ENCODE peak calls at places on chromosomes 12 and 14, in four cellular contexts. One of them, this sample, is unnamed.

GRCh38 chr14:39383026-39383626 is 49.1 kb downstream of the FBXO33 start:
- DNase-seq in CD8-positive, alpha-beta T cell: no peak
- DNase-seq in AG08396: no peak
- DNase-seq in pons: no peak
- DNase-seq in this sample: no peak

GRCh38 chr12:1606021-1606622 is 11.7 kb upstream of the FBXL14 start:
- DNase-seq in CD8-positive, alpha-beta T cell: peak; percentile 21
- DNase-seq in AG08396: peak; percentile 55
- DNase-seq in pons: peak; percentile 70
- DNase-seq in this sample: peak; percentile 93

GRCh38 chr12:95637471-95638155 is 86.3 kb upstream of the USP44 start:
- DNase-seq in CD8-positive, alpha-beta T cell: no peak
- DNase-seq in AG08396: peak; percentile 34
- DNase-seq in pons: no peak
- DNase-seq in this sample: peak; percentile 72

GRCh38 chr12:90520002-90520734 is 434.8 kb downstream of the CCER1 start:
- DNase-seq in CD8-positive, alpha-beta T cell: no peak
- DNase-seq in AG08396: no peak
- DNase-seq in pons: no peak
- DNase-seq in this sample: no peak

GRCh38 chr12:90024261-90024660 is 315.6 kb upstream of the ATP2B1 start:
- DNase-seq in CD8-positive, alpha-beta T cell: no peak
- DNase-seq in AG08396: peak; percentile 44
- DNase-seq in pons: no peak
- DNase-seq in this sample: peak; percentile 6

GRCh38 chr12:109291531-109292341 is 17.3 kb downstream of the FOXN4 start:
- DNase-seq in CD8-positive, alpha-beta T cell: no peak
- DNase-seq in AG08396: peak; percentile 77
- DNase-seq in pons: peak; percentile 74
- DNase-seq in this sample: peak; percentile 56

GRCh38 chr12:125983784-125984510 is 918.7 kb downstream of the AACS start:
- DNase-seq in CD8-positive, alpha-beta T cell: no peak
- DNase-seq in AG08396: no peak
- DNase-seq in pons: no peak
- DNase-seq in this sample: no peak

GRCh38 chr14:28879571-28879970 is 113.0 kb downstream of the FOXG1 start:
- DNase-seq in CD8-positive, alpha-beta T cell: no peak
- DNase-seq in AG08396: no peak
- DNase-seq in pons: no peak
- DNase-seq in this sample: no peak

GRCh38 chr12:52585951-52586350 is 12.3 kb upstream of the KRT74 start:
- DNase-seq in CD8-positive, alpha-beta T cell: peak; percentile 54
- DNase-seq in AG08396: no peak
- DNase-seq in pons: no peak
- DNase-seq in this sample: no peak

GRCh38 chr12:2858944-2859352 is 2.1 kb upstream of the TEX52 start:
- DNase-seq in CD8-positive, alpha-beta T cell: no peak
- DNase-seq in AG08396: no peak
- DNase-seq in pons: no peak
- DNase-seq in this sample: no peak